ENCODE peak calls at places on chromosomes 13 and 19, in four cellular contexts. One of them, this sample, is unnamed.
A peak's percentile ranks its signal among the peaks of the same experiment; 100 is the strongest.

GRCh38 chr13:97235549-97236206 is 13.5 kb downstream of the MBNL2 start:
- DNase-seq in GM23338: no peak
- DNase-seq in transverse colon: peak; percentile 71
- DNase-seq in neuronal stem cell: no peak
- DNase-seq in this sample: peak; percentile 53

GRCh38 chr19:2259331-2259730 is 3.1 kb upstream of the JSRP1 start:
- DNase-seq in GM23338: no peak
- DNase-seq in transverse colon: no peak
- DNase-seq in neuronal stem cell: no peak
- DNase-seq in this sample: no peak

GRCh38 chr19:30111051-30111450 is 169.0 kb downstream of the URI1 start:
- DNase-seq in GM23338: no peak
- DNase-seq in transverse colon: no peak
- DNase-seq in neuronal stem cell: no peak
- DNase-seq in this sample: no peak

GRCh38 chr13:114339779-114340534 is 25.7 kb downstream of the CHAMP1 start:
- DNase-seq in GM23338: peak; percentile 47
- DNase-seq in transverse colon: peak; percentile 59
- DNase-seq in neuronal stem cell: no peak
- DNase-seq in this sample: no peak

GRCh38 chr13:79128158-79128557 is 277.9 kb downstream of the RBM26 start:
- DNase-seq in GM23338: no peak
- DNase-seq in transverse colon: no peak
- DNase-seq in neuronal stem cell: no peak
- DNase-seq in this sample: no peak

GRCh38 chr19:29815231-29815630 is 3.4 kb downstream of the CCNE1 start:
- DNase-seq in GM23338: no peak
- DNase-seq in transverse colon: peak; percentile 46
- DNase-seq in neuronal stem cell: no peak
- DNase-seq in this sample: no peak

GRCh38 chr19:5828661-5829566 is 10.6 kb downstream of the FUT6 start:
- DNase-seq in GM23338: peak; percentile 74
- DNase-seq in transverse colon: peak; percentile 58
- DNase-seq in neuronal stem cell: peak; percentile 56
- DNase-seq in this sample: no peak

GRCh38 chr19:48506138-48506733 is 5.4 kb downstream of the LMTK3 start:
- DNase-seq in GM23338: peak; percentile 85
- DNase-seq in transverse colon: no peak
- DNase-seq in neuronal stem cell: no peak
- DNase-seq in this sample: no peak

GRCh38 chr13:42477588-42478190 is 96.3 kb upstream of the TNFSF11 start:
- DNase-seq in GM23338: no peak
- DNase-seq in transverse colon: no peak
- DNase-seq in neuronal stem cell: no peak
- DNase-seq in this sample: peak; percentile 15

GRCh38 chr19:32373614-32374295 is 28.3 kb downstream of the ZNF507 start:
- DNase-seq in GM23338: no peak
- DNase-seq in transverse colon: peak; percentile 42
- DNase-seq in neuronal stem cell: no peak
- DNase-seq in this sample: no peak

GRCh38 chr19:56566904-56567273 is 379 bp upstream of the ZNF470 start:
- DNase-seq in GM23338: peak; percentile 46
- DNase-seq in transverse colon: peak; percentile 47
- DNase-seq in neuronal stem cell: no peak
- DNase-seq in this sample: peak; percentile 88

GRCh38 chr13:74696148-74696922 is 562.1 kb upstream of the KLF12 start:
- DNase-seq in GM23338: peak; percentile 4
- DNase-seq in transverse colon: no peak
- DNase-seq in neuronal stem cell: no peak
- DNase-seq in this sample: no peak

GRCh38 chr13:21458457-21458815 is 667 bp downstream of the ZDHHC20 start:
- DNase-seq in GM23338: peak; percentile 78
- DNase-seq in transverse colon: peak; percentile 68
- DNase-seq in neuronal stem cell: no peak
- DNase-seq in this sample: peak; percentile 38

GRCh38 chr19:42069619-42070293 is at the start of gene GRIK5:
- DNase-seq in GM23338: peak; percentile 66
- DNase-seq in transverse colon: no peak
- DNase-seq in neuronal stem cell: no peak
- DNase-seq in this sample: no peak

GRCh38 chr13:80342541-80343371 is 1.8 kb upstream of the SPRY2 start:
- DNase-seq in GM23338: peak; percentile 83
- DNase-seq in transverse colon: peak; percentile 87
- DNase-seq in neuronal stem cell: peak; percentile 85
- DNase-seq in this sample: peak; percentile 83

GRCh38 chr19:44758596-44758995 is 10.1 kb downstream of the BCL3 start:
- DNase-seq in GM23338: peak; percentile 86
- DNase-seq in transverse colon: no peak
- DNase-seq in neuronal stem cell: no peak
- DNase-seq in this sample: no peak

GRCh38 chr19:44756089-44756562 is 7.6 kb downstream of the BCL3 start:
- DNase-seq in GM23338: no peak
- DNase-seq in transverse colon: no peak
- DNase-seq in neuronal stem cell: no peak
- DNase-seq in this sample: no peak

GRCh38 chr19:44759083-44759804 is 10.7 kb downstream of the BCL3 start:
- DNase-seq in GM23338: no peak
- DNase-seq in transverse colon: no peak
- DNase-seq in neuronal stem cell: no peak
- DNase-seq in this sample: no peak

GRCh38 chr19:44757057-44757734 is 8.7 kb downstream of the BCL3 start:
- DNase-seq in GM23338: peak; percentile 49
- DNase-seq in transverse colon: peak; percentile 48
- DNase-seq in neuronal stem cell: no peak
- DNase-seq in this sample: peak; percentile 94

GRCh38 chr19:44757735-44758505 is 9.4 kb downstream of the BCL3 start:
- DNase-seq in GM23338: peak; percentile 82
- DNase-seq in transverse colon: peak; percentile 40
- DNase-seq in neuronal stem cell: peak; percentile 71
- DNase-seq in this sample: peak; percentile 90
- H3K4me1 ChIP-seq in GM23338: peaks cover 28% of the 10 kb centered on the region
- H3K4me1 ChIP-seq in transverse colon: peaks cover 60% of the 10 kb centered on the region
- H3K4me1 ChIP-seq in neuronal stem cell: peaks cover 23% of the 10 kb centered on the region
- H3K4me1 ChIP-seq in this sample: peaks cover 19% of the 10 kb centered on the region

GRCh38 chr13:77891486-77891885 is 27.1 kb downstream of the EDNRB start:
- DNase-seq in GM23338: no peak
- DNase-seq in transverse colon: no peak
- DNase-seq in neuronal stem cell: no peak
- DNase-seq in this sample: no peak

GRCh38 chr13:77892491-77892890 is 26.1 kb downstream of the EDNRB start:
- DNase-seq in GM23338: no peak
- DNase-seq in transverse colon: no peak
- DNase-seq in neuronal stem cell: no peak
- DNase-seq in this sample: no peak

GRCh38 chr13:77891041-77891440 is 27.6 kb downstream of the EDNRB start:
- DNase-seq in GM23338: no peak
- DNase-seq in transverse colon: no peak
- DNase-seq in neuronal stem cell: no peak
- DNase-seq in this sample: no peak

GRCh38 chr13:77894743-77895142 is 23.9 kb downstream of the EDNRB start:
- DNase-seq in GM23338: no peak
- DNase-seq in transverse colon: no peak
- DNase-seq in neuronal stem cell: no peak
- DNase-seq in this sample: no peak

DNA sequence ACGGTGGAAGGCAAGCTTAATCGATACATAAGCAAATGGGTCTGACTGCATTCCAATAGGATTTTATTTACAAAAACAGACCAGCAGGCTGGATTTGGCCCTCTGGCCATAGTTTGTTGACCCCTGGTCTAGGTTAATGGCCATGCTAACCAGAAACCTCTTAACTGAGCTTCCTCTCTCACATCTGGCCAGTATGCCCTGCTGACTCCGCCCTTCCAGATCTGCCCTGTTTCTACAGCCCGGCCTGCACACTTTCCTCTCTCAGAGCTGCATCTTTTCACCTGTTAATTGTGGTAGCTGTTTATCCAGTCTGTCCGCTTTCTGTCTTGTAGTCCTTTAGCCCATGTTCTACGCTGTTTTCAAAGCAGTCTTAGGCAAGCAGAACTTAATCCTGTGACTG is 25.6 kb downstream of the EDNRB start:
- DNase-seq in GM23338: peak; percentile 11
- DNase-seq in transverse colon: no peak
- DNase-seq in neuronal stem cell: no peak
- DNase-seq in this sample: no peak
- H3K27me3 ChIP-seq in GM23338: no peaks in the 10 kb centered on the region
- H3K27me3 ChIP-seq in transverse colon: no peaks in the 10 kb centered on the region
- H3K27me3 ChIP-seq in neuronal stem cell: no peaks in the 10 kb centered on the region
- H3K27me3 ChIP-seq in this sample: no peaks in the 10 kb centered on the region

GRCh38 chr19:55370305-55370988 is at the start of gene IL11:
- DNase-seq in GM23338: no peak
- DNase-seq in transverse colon: no peak
- DNase-seq in neuronal stem cell: no peak
- DNase-seq in this sample: no peak
- H3K4me3 ChIP-seq in GM23338: peak within 1 kb of the TSS; percentile 70
- H3K4me3 ChIP-seq in transverse colon: no peak within 1 kb of the TSS
- H3K4me3 ChIP-seq in neuronal stem cell: peak within 1 kb of the TSS; percentile 40
- H3K4me3 ChIP-seq in this sample: peak within 1 kb of the TSS; percentile 51

DNA sequence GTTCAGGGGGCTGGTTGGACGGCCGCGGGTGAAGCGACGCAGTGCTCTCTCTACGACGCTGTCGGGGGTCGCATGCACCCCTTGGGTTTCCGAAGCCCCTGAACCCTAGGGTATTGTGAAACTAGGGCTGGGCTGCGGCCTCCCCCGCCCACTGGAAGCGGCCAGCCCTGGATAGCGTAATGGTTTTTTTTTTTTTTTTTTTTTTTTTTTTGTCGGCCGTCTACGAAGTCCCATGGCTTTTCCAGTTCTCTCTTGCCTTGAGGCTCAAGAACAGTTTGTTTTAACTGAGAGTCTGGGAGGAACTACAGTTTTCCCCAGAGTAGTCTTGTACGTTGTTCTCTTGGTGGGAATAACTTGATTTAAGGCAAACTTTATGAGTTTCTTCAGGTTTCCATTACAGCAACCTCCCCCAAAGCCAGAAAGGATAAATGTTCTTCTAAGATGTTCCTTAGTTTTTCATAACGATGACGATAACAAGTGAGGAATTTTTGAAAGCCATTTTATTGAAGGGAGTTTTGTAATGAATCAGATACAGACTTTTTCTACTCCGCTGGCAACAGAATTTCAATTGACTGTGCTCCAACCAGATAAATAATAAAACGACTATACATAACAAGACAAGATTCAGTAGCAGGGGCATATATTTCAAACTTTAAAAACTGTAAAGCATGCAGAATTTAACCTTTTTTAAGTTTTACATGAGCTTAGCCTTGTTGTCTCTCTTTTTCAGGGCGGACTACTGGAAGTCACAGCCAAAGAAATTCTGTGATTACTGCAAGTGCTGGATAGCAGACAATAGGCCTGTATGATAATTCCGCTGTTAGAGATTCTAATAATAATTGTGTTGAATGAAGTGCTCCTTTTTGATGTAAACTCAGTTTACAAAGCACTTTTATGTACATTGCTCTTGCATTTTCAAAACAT is 867 bp downstream of the WBP4 start:
- DNase-seq in GM23338: peak; percentile 76
- DNase-seq in transverse colon: no peak
- DNase-seq in neuronal stem cell: no peak
- DNase-seq in this sample: no peak
- H3K4me1 ChIP-seq in GM23338: peaks cover 16% of the 10 kb centered on the region
- H3K4me1 ChIP-seq in transverse colon: peaks cover 65% of the 10 kb centered on the region
- H3K4me1 ChIP-seq in neuronal stem cell: peaks cover 3% of the 10 kb centered on the region
- H3K4me1 ChIP-seq in this sample: peaks cover 5% of the 10 kb centered on the region

GRCh38 chr19:39542198-39542597 is 2.2 kb upstream of the EID2 start:
- DNase-seq in GM23338: peak; percentile 54
- DNase-seq in transverse colon: no peak
- DNase-seq in neuronal stem cell: no peak
- DNase-seq in this sample: no peak

GRCh38 chr19:39543477-39543857 is 3.5 kb upstream of the EID2 start:
- DNase-seq in GM23338: no peak
- DNase-seq in transverse colon: no peak
- DNase-seq in neuronal stem cell: no peak
- DNase-seq in this sample: no peak

GRCh38 chr19:39540333-39540673 is 342 bp upstream of the EID2 start:
- DNase-seq in GM23338: no peak
- DNase-seq in transverse colon: no peak
- DNase-seq in neuronal stem cell: no peak
- DNase-seq in this sample: no peak

GRCh38 chr19:39539165-39539518 is 819 bp downstream of the EID2 start:
- DNase-seq in GM23338: peak; percentile 79
- DNase-seq in transverse colon: no peak
- DNase-seq in neuronal stem cell: no peak
- DNase-seq in this sample: no peak

GRCh38 chr19:39539519-39540332 is at the start of gene EID2:
- DNase-seq in GM23338: peak; percentile 93
- DNase-seq in transverse colon: peak; percentile 96
- DNase-seq in neuronal stem cell: peak; percentile 94
- DNase-seq in this sample: peak; percentile 98
- H3K27me3 ChIP-seq in GM23338: no peaks in the 10 kb centered on the region
- H3K27me3 ChIP-seq in transverse colon: no peaks in the 10 kb centered on the region
- H3K27me3 ChIP-seq in neuronal stem cell: no peaks in the 10 kb centered on the region
- H3K27me3 ChIP-seq in this sample: no peaks in the 10 kb centered on the region